ENCODE peak calls at places on chromosomes 5 and 9, in eight cellular contexts. E is CD4-positive, alpha-beta T cell; B is cardiac fibroblast; L is astrocyte of the cerebellum; W is mesothelial cell of epicardium; H is fibroblast of pulmonary artery; T is heart left ventricle; F is nephron progenitor cell. V is an unnamed sample.
A peak's percentile ranks its signal among the peaks of the same experiment; 100 is the strongest.

GRCh38 chr5:180441577-180441976 is 52.6 kb upstream of the CNOT6 start:
- DNase-seq in E (no peak), B (peak; percentile 5), L (no peak), W (no peak), H (peak; percentile 47), T (no peak), F (no peak), V (no peak)

GRCh38 chr5:174501461-174502069 is 222.8 kb upstream of the MSX2 start:
- DNase-seq in E (no peak), B (no peak), L (no peak), W (no peak), H (peak; percentile 47), T (no peak), F (no peak), V (no peak)

GRCh38 chr5:95734916-95735315 is 3.8 kb downstream of the RHOBTB3 start:
- DNase-seq in E (no peak), B (no peak), L (peak; percentile 76), W (no peak), H (peak; percentile 59), T (no peak), F (no peak), V (no peak)

GRCh38 chr5:13212843-13213242 is 731.6 kb downstream of the DNAH5 start:
- DNase-seq in E (no peak), B (no peak), L (no peak), W (no peak), H (no peak), T (no peak), F (no peak), V (no peak)

GRCh38 chr5:32088214-32088613 is 85.9 kb downstream of the GOLPH3 start:
- DNase-seq in E (no peak), B (no peak), L (no peak), W (no peak), H (no peak), T (no peak), F (no peak), V (no peak)

GRCh38 chr9:19201899-19202891 is 28.3 kb upstream of the DENND4C start:
- DNase-seq in E (no peak), B (no peak), L (no peak), W (peak; percentile 58), H (peak; percentile 19), T (no peak), F (peak; percentile 36), V (no peak)

GRCh38 chr9:113631811-113632665 is 168.5 kb downstream of the RGS3 start:
- DNase-seq in E (no peak), B (no peak), L (no peak), W (no peak), H (no peak), T (no peak), F (no peak), V (no peak)

GRCh38 chr5:110159202-110159601 is 469.5 kb downstream of the MAN2A1 start:
- DNase-seq in E (no peak), B (peak; percentile 74), L (peak; percentile 44), W (no peak), H (peak; percentile 68), T (no peak), F (no peak), V (no peak)

GRCh38 chr5:14413331-14413750 is 168.3 kb upstream of the OTULINL start:
- DNase-seq in E (peak; percentile 47), B (peak; percentile 75), L (no peak), W (no peak), H (no peak), T (no peak), F (no peak), V (no peak)

GRCh38 chr5:66828551-66829421 is 232.6 kb downstream of the MAST4 start:
- DNase-seq in E (peak; percentile 29), B (peak; percentile 92), L (peak; percentile 65), W (peak; percentile 58), H (peak; percentile 90), T (peak; percentile 85), F (peak; percentile 64), V (peak; percentile 58)

GRCh38 chr5:9365501-9365900 is 180.4 kb downstream of the SEMA5A start:
- DNase-seq in E (no peak), B (no peak), L (no peak), W (no peak), H (no peak), T (no peak), F (no peak), V (no peak)

GRCh38 chr5:14184725-14185124 is 41.6 kb downstream of the TRIO start:
- DNase-seq in E (no peak), B (peak; percentile 86), L (no peak), W (no peak), H (peak; percentile 38), T (no peak), F (no peak), V (no peak)

GRCh38 chr9:134505032-134505431 is 136.6 kb upstream of the COL5A1 start:
- DNase-seq in E (no peak), B (no peak), L (no peak), W (no peak), H (no peak), T (no peak), F (no peak), V (peak; percentile 49)

GRCh38 chr9:136538599-136539426 is 7.0 kb downstream of the NOTCH1 start:
- DNase-seq in E (peak; percentile 47), B (peak; percentile 17), L (no peak), W (no peak), H (peak; percentile 36), T (peak; percentile 74), F (no peak), V (no peak)

GRCh38 chr5:31623249-31623648 is 15.7 kb upstream of the PDZD2 start:
- DNase-seq in E (no peak), B (no peak), L (no peak), W (no peak), H (no peak), T (no peak), F (no peak), V (no peak)

GRCh38 chr5:16934123-16934522 is 2.0 kb downstream of the MYO10 start:
- DNase-seq in E (no peak), B (peak; percentile 84), L (no peak), W (peak; percentile 84), H (peak; percentile 81), T (no peak), F (peak; percentile 84), V (peak; percentile 90)
- TF ChIP-seq CTCF in E (no peak), B (peak; percentile 98), L (peak; percentile 95), W (peak; percentile 82), H (peak; percentile 98), T (peak; percentile 77), F (peak; percentile 99), V (no peak)

DNA sequence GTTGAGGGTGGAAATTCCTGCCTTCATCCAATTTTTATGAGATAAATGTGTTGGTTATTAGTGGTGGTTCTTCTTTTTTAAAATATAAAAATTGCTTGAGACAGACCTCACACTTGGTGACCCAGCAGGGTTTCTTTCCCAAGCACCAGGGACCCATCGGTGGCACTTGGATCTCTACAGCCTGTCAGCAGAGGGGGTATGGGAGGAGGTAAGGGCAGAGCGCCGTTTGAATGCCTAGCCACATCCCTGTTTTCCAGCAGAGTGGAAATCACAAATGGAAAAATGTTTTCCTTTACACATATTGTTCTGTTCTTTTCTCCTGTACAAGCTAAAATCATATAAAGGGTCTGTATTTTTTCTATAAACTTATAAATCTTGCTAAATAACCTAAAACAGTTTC is 248.0 kb downstream of the NR3C1 start:
- DNase-seq in E (no peak), B (no peak), L (no peak), W (no peak), H (no peak), T (no peak), F (no peak), V (no peak)
- TF ChIP-seq CTCF in E (no peak), B (no peak), L (no peak), W (no peak), H (no peak), T (no peak), F (no peak), V (no peak)

GRCh38 chr5:103525366-103525765 is 37.2 kb downstream of the NUDT12 start:
- DNase-seq in E (no peak), B (no peak), L (no peak), W (no peak), H (no peak), T (no peak), F (no peak), V (no peak)

GRCh38 chr5:103514381-103514780 is 48.2 kb downstream of the NUDT12 start:
- DNase-seq in E (no peak), B (no peak), L (no peak), W (no peak), H (no peak), T (no peak), F (no peak), V (no peak)

GRCh38 chr5:103522586-103522985 is 40.0 kb downstream of the NUDT12 start:
- DNase-seq in E (no peak), B (peak; percentile 36), L (no peak), W (no peak), H (peak; percentile 80), T (no peak), F (no peak), V (no peak)

GRCh38 chr5:103523319-103523718 is 39.3 kb downstream of the NUDT12 start:
- DNase-seq in E (no peak), B (no peak), L (no peak), W (no peak), H (no peak), T (no peak), F (no peak), V (no peak)

DNA sequence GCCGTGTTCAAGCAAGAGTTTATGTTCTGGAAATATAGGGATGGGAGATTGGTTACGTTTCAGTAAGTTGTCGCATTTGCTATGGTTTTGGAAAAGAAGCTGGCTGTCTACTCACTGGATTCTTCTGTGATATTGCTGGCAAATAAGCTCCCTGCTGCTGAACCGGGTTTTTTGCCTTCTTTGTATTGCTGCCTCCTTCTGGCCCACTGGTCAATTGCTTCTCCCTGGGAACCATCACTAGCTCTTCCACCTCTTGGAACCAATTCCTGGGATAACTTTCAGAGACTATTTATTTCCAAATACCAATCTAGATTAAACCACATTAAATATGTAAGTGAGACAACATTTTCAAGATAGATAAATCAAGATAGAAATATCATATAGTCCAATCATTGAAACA is 43.0 kb downstream of the NUDT12 start:
- DNase-seq in E (no peak), B (peak; percentile 49), L (no peak), W (no peak), H (peak; percentile 24), T (no peak), F (no peak), V (no peak)
- TF ChIP-seq CTCF in E (no peak), B (peak; percentile 67), L (peak; percentile 32), W (no peak), H (peak; percentile 42), T (no peak), F (peak; percentile 27), V (no peak)

DNA sequence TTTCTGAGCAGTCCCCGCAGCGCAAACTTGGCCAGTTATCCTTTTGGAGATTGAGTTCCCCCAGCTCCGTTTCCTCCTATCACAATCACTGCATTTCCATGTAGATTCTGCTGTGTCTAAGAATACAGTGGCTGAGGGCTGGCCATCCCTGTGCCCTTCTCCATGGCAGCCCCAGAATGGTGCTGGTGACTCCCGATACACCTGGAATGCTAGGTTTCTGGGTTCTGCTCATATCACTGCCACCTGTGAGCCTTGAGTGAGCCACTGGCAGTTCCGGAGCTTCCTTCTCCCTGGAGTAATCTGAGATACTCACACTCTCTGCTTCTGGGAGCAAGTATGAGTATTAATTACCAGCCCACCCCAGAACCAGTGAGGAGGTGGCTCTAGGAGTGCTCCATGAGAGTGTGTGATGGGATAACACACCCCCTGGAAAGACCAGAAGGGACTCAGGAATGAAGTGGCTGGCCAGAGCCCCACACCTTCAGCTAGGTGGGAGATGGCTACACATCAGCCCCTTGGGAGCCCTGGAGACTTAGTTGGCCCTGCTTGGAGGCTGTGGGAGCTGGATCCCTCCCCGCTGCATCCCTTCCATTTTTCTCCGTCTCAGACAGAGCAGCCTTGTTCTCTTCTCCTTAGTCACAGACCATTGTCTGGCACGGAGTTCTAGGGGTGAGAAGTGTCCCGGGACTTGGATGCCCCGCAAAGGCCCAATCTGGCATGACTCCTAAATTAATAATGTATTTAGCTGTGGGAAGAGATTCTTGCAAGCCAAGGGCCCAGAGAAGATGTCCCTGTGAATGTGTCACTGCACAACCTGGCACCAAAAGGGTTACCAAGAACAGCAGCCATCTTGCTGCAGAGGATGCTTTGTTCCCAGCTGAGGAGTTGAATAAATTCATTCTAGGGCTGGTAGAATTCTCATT is 4.9 kb downstream of the PCDHGC5 start:
- DNase-seq in E (no peak), B (peak; percentile 55), L (no peak), W (no peak), H (peak; percentile 55), T (no peak), F (no peak), V (peak; percentile 81)
- TF ChIP-seq CTCF in E (no peak), B (no peak), L (no peak), W (no peak), H (no peak), T (no peak), F (no peak), V (no peak)

V was measured in lower leg skin.